ENCODE peak calls at places on chromosomes 6 and 20, in ten cellular contexts. W, U, J, X, E, A, V, D, S and K are unnamed samples.

GRCh38 chr6:1553562-1554088 is 56.1 kb upstream of the FOXC1 start:
- DNase-seq in S (no peak), W (no peak), A (no peak), E (no peak), X (no peak), V (no peak), J (no peak), U (no peak), D (no peak), K (no peak)

GRCh38 chr6:53112871-53113270 is 35.8 kb downstream of the GCM1 start:
- DNase-seq in E (no peak), A (no peak), W (no peak), U (no peak), V (no peak), X (no peak), D (no peak), J (no peak), S (no peak), K (no peak)

GRCh38 chr6:156497618-156498017 is 279.6 kb upstream of the ARID1B start:
- DNase-seq in U (no peak), V (no peak), W (no peak), A (no peak), X (no peak), D (no peak), J (no peak), S (no peak), E (no peak), K (no peak)

GRCh38 chr6:74899416-74899815 is 306.4 kb downstream of the COL12A1 start:
- DNase-seq in E (no peak), D (peak; percentile 8), J (no peak), U (no peak), V (no peak), S (peak; percentile 64), W (no peak), A (no peak), X (no peak), K (no peak)

GRCh38 chr6:125377621-125378020 is 75.9 kb upstream of the HDDC2 start:
- DNase-seq in X (peak; percentile 68), W (no peak), D (no peak), V (no peak), U (no peak), S (peak; percentile 17), A (no peak), E (no peak), J (no peak), K (no peak)

GRCh38 chr20:36173451-36173933 is 19.0 kb downstream of the EPB41L1 start:
- DNase-seq in D (no peak), V (no peak), E (no peak), A (no peak), J (peak; percentile 70), X (no peak), W (no peak), U (no peak), S (peak; percentile 13), K (no peak)

GRCh38 chr20:21101453-21102251 is 4.5 kb downstream of the LINC00237 start:
- DNase-seq in D (no peak), S (no peak), W (no peak), U (no peak), E (no peak), X (no peak), A (peak; percentile 34), V (no peak), J (peak; percentile 76), K (no peak)

GRCh38 chr20:32877507-32877906 is 18.8 kb downstream of the EFCAB8 start:
- DNase-seq in U (no peak), J (no peak), E (no peak), S (peak; percentile 80), D (no peak), W (peak; percentile 79), X (no peak), V (no peak), A (no peak), K (no peak)

GRCh38 chr6:146154197-146154596 is 125.3 kb downstream of the GRM1 start:
- DNase-seq in U (no peak), D (no peak), E (no peak), X (no peak), A (no peak), J (no peak), V (no peak), S (no peak), W (no peak), K (no peak)

GRCh38 chr6:234706-235372 is 57.4 kb upstream of the DUSP22 start:
- DNase-seq in W (no peak), D (no peak), X (no peak), S (no peak), A (no peak), E (no peak), V (no peak), U (no peak), J (no peak), K (no peak)

GRCh38 chr20:60139663-60140446 is 181.6 kb downstream of the CDH26 start:
- DNase-seq in E (no peak), V (no peak), X (no peak), S (no peak), D (no peak), W (no peak), U (no peak), J (no peak), A (no peak), K (no peak)

GRCh38 chr6:7590918-7591302 is 912 bp downstream of the SNRNP48 start:
- DNase-seq in D (peak; percentile 30), X (no peak), S (peak; percentile 23), J (no peak), U (no peak), V (peak; percentile 53), W (no peak), E (no peak), A (no peak), K (no peak)

GRCh38 chr20:23118144-23118543 is 32.0 kb upstream of the CD93 start:
- DNase-seq in A (no peak), U (no peak), X (peak; percentile 35), W (peak; percentile 30), D (no peak), J (no peak), E (no peak), S (no peak), V (no peak), K (no peak)

GRCh38 chr20:35893942-35894341 is 60.4 kb downstream of the SCAND1 start:
- DNase-seq in W (no peak), U (no peak), E (no peak), X (no peak), J (no peak), D (no peak), S (no peak), A (no peak), V (no peak), K (no peak)

GRCh38 chr6:38432479-38432878 is 207.2 kb downstream of the BTBD9 start:
- DNase-seq in W (no peak), V (no peak), S (peak; percentile 19), J (no peak), A (no peak), X (no peak), D (no peak), U (no peak), E (no peak), K (no peak)

GRCh38 chr20:61253264-61253639 is 1.2 kb downstream of the CDH4 start:
- DNase-seq in J (peak; percentile 65), A (no peak), S (peak; percentile 45), W (no peak), U (no peak), X (no peak), E (no peak), V (no peak), D (no peak), K (no peak)

GRCh38 chr6:1789092-1789491 is 179.4 kb downstream of the FOXC1 start:
- DNase-seq in E (no peak), W (no peak), J (no peak), A (no peak), D (no peak), S (peak; percentile 65), U (no peak), V (no peak), X (no peak), K (no peak)

DNA sequence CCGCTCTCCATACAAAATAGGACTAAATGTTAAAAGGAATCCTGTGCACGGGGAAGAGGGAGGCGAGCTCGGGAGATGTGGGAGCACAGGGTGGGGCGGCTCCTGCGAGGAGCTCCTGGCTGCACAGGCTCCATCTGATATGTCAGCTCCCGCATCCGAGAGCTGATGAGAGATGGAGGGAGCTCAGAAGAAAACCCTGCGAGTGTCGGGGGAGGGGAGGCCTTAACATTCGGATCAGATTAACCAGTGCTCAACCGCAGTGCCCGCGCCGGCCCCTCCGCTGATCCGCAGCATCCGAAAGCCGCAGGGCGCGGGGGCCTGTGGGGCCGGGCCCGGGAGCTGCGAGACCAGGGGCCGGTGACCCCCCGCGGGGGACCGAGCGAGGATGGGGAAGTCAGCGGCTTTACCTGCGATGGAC is 571 bp downstream of the ELOVL4 start:
- DNase-seq in J (peak; percentile 69), A (peak; percentile 53), V (no peak), D (no peak), W (peak; percentile 61), S (peak; percentile 18), X (no peak), E (no peak), U (no peak), K (no peak)
- H3K27ac ChIP-seq in J (no peak overlapping the region), A (no peak overlapping the region), V (no peak overlapping the region), D (no peak overlapping the region), W (peak overlapping the region; percentile 62), S (peak overlapping the region; percentile 0), X (peak overlapping the region; percentile 49), E (no peak overlapping the region), U (no peak overlapping the region), K (no peak overlapping the region)

GRCh38 chr6:149499066-149499465 is 14.3 kb upstream of the ZC3H12D start:
- DNase-seq in A (no peak), W (no peak), X (no peak), S (peak; percentile 98), D (peak; percentile 41), V (no peak), J (no peak), E (no peak), U (no peak), K (no peak)
- TF ChIP-seq POLR2A in A (no peak), W (no peak), X (no peak), S (no peak), D (no peak), V (no peak), J (no peak), E (no peak), U (no peak), K (no peak)

GRCh38 chr20:50518270-50518721 is 8.1 kb downstream of the PTPN1 start:
- DNase-seq in E (no peak), D (no peak), V (no peak), J (no peak), W (no peak), X (no peak), U (no peak), A (no peak), S (peak; percentile 72), K (no peak)
- H3K27ac ChIP-seq in E (no peak overlapping the region), D (no peak overlapping the region), V (peak overlapping the region; percentile 70), J (no peak overlapping the region), W (no peak overlapping the region), X (no peak overlapping the region), U (no peak overlapping the region), A (no peak overlapping the region), S (peak overlapping the region; percentile 80), K (no peak overlapping the region)

GRCh38 chr20:63285636-63286615 is 7.1 kb upstream of the COL20A1 start:
- DNase-seq in V (no peak), A (no peak), S (no peak), W (no peak), D (no peak), U (no peak), X (no peak), E (no peak), J (no peak), K (no peak)
- TF ChIP-seq POLR2A in V (no peak), A (no peak), S (no peak), W (no peak), D (peak; percentile 14), U (no peak), X (no peak), E (no peak), J (no peak), K (no peak)